ENCODE peak calls at places on chromosomes 6 and 20, in eight cellular contexts. W, O, Y, P, G, Z, R and Q are unnamed samples.

GRCh38 chr6:132300323-132300949 is 100.8 kb downstream of the MOXD1 start:
- DNase-seq in W (peak), O (peak), Y (peak), P (no peak), G (no peak), Z (no peak), R (no peak), Q (no peak)

GRCh38 chr6:43090557-43090952 is 14.4 kb downstream of the PTK7 start:
- DNase-seq in W (no peak), O (no peak), Y (no peak), P (no peak), G (no peak), Z (no peak), R (no peak), Q (no peak)

GRCh38 chr20:51321343-51322163 is 221.0 kb downstream of the NFATC2 start:
- DNase-seq in W (no peak), O (no peak), Y (no peak), P (no peak), G (no peak), Z (no peak), R (no peak), Q (no peak)

GRCh38 chr6:158847012-158847529 is 27.9 kb upstream of the EZR start:
- DNase-seq in W (no peak), O (no peak), Y (no peak), P (no peak), G (no peak), Z (no peak), R (no peak), Q (no peak)

GRCh38 chr6:130467595-130467994 is 101.8 kb downstream of the TMEM200A start:
- DNase-seq in W (no peak), O (no peak), Y (no peak), P (no peak), G (no peak), Z (no peak), R (no peak), Q (no peak)

GRCh38 chr20:18978311-18978710 is 164.7 kb downstream of the SCP2D1 start:
- DNase-seq in W (no peak), O (no peak), Y (peak), P (no peak), G (no peak), Z (no peak), R (no peak), Q (no peak)

GRCh38 chr6:6277418-6277817 is 43.0 kb downstream of the F13A1 start:
- DNase-seq in W (no peak), O (peak), Y (no peak), P (no peak), G (no peak), Z (no peak), R (no peak), Q (peak)

GRCh38 chr6:77620290-77620882 is 32.5 kb upstream of the MEI4 start:
- DNase-seq in W (no peak), O (no peak), Y (peak), P (no peak), G (no peak), Z (no peak), R (no peak), Q (no peak)

GRCh38 chr6:31142356-31142755 is 3.5 kb upstream of the PSORS1C2 start:
- DNase-seq in W (no peak), O (no peak), Y (no peak), P (no peak), G (no peak), Z (no peak), R (no peak), Q (no peak)

GRCh38 chr6:30480536-30481156 is 8.7 kb upstream of the HLA-E start:
- DNase-seq in W (no peak), O (no peak), Y (no peak), P (no peak), G (no peak), Z (no peak), R (no peak), Q (no peak)

GRCh38 chr6:170160031-170160627 is 130.7 kb downstream of the DLL1 start:
- DNase-seq in W (no peak), O (no peak), Y (no peak), P (no peak), G (no peak), Z (peak), R (no peak), Q (no peak)

GRCh38 chr6:127637830-127638229 is 60.9 kb downstream of the C6orf58 start:
- DNase-seq in W (no peak), O (peak), Y (no peak), P (no peak), G (no peak), Z (no peak), R (no peak), Q (no peak)

GRCh38 chr6:117615981-117616961 is 14.0 kb upstream of the GOPC start:
- DNase-seq in W (no peak), O (peak), Y (no peak), P (no peak), G (no peak), Z (no peak), R (no peak), Q (no peak)

GRCh38 chr20:47502271-47502730 is 614 bp downstream of the NCOA3 start:
- DNase-seq in W (no peak), O (peak), Y (no peak), P (no peak), G (no peak), Z (peak), R (no peak), Q (no peak)

GRCh38 chr6:73969982-73970960 is 274.3 kb downstream of the CD109 start:
- DNase-seq in W (peak), O (peak), Y (no peak), P (no peak), G (peak), Z (no peak), R (no peak), Q (no peak)

GRCh38 chr20:61549865-61550264 is 297.8 kb downstream of the CDH4 start:
- DNase-seq in W (no peak), O (no peak), Y (no peak), P (no peak), G (no peak), Z (no peak), R (no peak), Q (no peak)

GRCh38 chr6:137043710-137044365 is 927 bp downstream of the IL20RA start:
- DNase-seq in W (peak), O (peak), Y (peak), P (no peak), G (no peak), Z (no peak), R (no peak), Q (peak)

GRCh38 chr20:12201289-12201991 is 283.7 kb downstream of the BTBD3 start:
- DNase-seq in W (no peak), O (peak), Y (no peak), P (no peak), G (no peak), Z (no peak), R (no peak), Q (no peak)

GRCh38 chr6:35072051-35072697 is 69.0 kb downstream of the TCP11 start:
- DNase-seq in W (no peak), O (no peak), Y (no peak), P (no peak), G (no peak), Z (no peak), R (no peak), Q (no peak)

GRCh38 chr6:69954733-69955132 is 88.4 kb downstream of the COL19A1 start:
- DNase-seq in W (no peak), O (no peak), Y (no peak), P (no peak), G (no peak), Z (no peak), R (no peak), Q (no peak)

GRCh38 chr20:61932711-61933480 is 132.8 kb downstream of the TAF4 start:
- DNase-seq in W (no peak), O (no peak), Y (no peak), P (no peak), G (no peak), Z (peak), R (peak), Q (no peak)

GRCh38 chr6:37088897-37089296 is 81.1 kb upstream of the PIM1 start:
- DNase-seq in W (no peak), O (peak), Y (no peak), P (no peak), G (no peak), Z (no peak), R (no peak), Q (no peak)

GRCh38 chr6:137353346-137353745 is 134.2 kb upstream of the IFNGR1 start:
- DNase-seq in W (no peak), O (no peak), Y (no peak), P (no peak), G (no peak), Z (no peak), R (no peak), Q (peak)

GRCh38 chr6:106334646-106335448 is 9.3 kb upstream of the ATG5 start:
- DNase-seq in W (peak), O (peak), Y (peak), P (peak), G (peak), Z (peak), R (peak), Q (no peak)

GRCh38 chr6:33722103-33722646 is 10.7 kb upstream of the UQCC2 start:
- DNase-seq in W (no peak), O (no peak), Y (no peak), P (no peak), G (no peak), Z (no peak), R (no peak), Q (no peak)

GRCh38 chr20:21028921-21029320 is 77.2 kb downstream of the LINC00237 start:
- DNase-seq in W (no peak), O (no peak), Y (no peak), P (no peak), G (no peak), Z (no peak), R (no peak), Q (no peak)

GRCh38 chr6:40181367-40181766 is 247.1 kb upstream of the MOCS1 start:
- DNase-seq in W (no peak), O (no peak), Y (no peak), P (no peak), G (no peak), Z (no peak), R (no peak), Q (no peak)

GRCh38 chr20:29497261-29497671 is 1760.2 kb upstream of the DEFB115 start:
- DNase-seq in W (no peak), O (peak), Y (no peak), P (no peak), G (no peak), Z (peak), R (peak), Q (peak)

GRCh38 chr6:53651764-53652401 is 13.7 kb downstream of the KLHL31 start:
- DNase-seq in W (peak), O (peak), Y (peak), P (no peak), G (no peak), Z (peak), R (peak), Q (no peak)
- TF ChIP-seq CTCF in W (peak), O (peak), Y (no peak), P (peak), G (peak), Z (no peak), R (peak), Q (peak)

GRCh38 chr20:48578397-48579098 is 249.3 kb downstream of the PREX1 start:
- DNase-seq in W (no peak), O (no peak), Y (no peak), P (no peak), G (no peak), Z (no peak), R (no peak), Q (no peak)
- TF ChIP-seq CTCF in W (no peak), O (no peak), Y (no peak), P (no peak), G (no peak), Z (no peak), R (no peak), Q (peak)

DNA sequence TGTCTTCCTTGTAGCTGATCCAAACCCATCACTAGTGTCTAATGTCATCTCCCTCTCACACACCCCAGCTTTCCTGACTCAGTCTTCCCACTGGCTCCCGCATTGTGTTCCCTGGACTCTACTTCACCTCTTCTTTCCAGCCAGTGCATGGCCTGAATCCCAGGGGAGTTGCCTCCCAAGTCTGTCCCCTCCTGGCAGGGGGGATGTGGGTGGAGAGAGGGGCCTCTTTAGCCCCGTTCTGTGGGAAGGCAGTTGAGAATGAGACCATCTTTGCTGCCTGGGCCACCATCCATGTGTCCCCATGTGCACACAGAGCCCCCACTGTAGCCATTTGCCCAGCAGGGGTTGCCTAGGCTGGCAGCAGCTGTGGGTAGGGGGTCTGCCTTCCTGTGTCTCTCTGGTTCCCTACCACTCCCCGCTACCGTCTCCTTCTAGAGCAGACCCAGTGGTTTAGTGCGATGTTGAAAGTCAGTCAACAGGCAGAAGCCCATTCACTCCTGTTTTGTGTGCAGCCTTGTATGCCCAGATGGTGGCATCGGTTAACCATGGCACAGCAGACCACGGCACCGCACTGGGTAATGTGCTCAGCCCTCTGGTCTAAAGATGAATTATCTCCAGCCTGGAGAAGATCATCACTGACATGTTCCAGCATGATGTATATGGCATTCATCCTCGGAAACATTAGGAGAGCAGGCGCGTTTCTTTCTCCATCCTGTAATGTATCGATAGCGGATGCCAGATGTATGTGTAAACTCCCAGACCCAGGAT is 178.8 kb upstream of the SNX9 start:
- DNase-seq in W (peak), O (peak), Y (no peak), P (no peak), G (no peak), Z (no peak), R (no peak), Q (no peak)
- TF ChIP-seq CTCF in W (peak), O (peak), Y (no peak), P (peak), G (peak), Z (no peak), R (no peak), Q (peak)

GRCh38 chr6:91383207-91383606 is 796.3 kb upstream of the MAP3K7 start:
- DNase-seq in W (no peak), O (no peak), Y (no peak), P (no peak), G (no peak), Z (no peak), R (no peak), Q (no peak)

GRCh38 chr6:91386204-91386603 is 799.3 kb upstream of the MAP3K7 start:
- DNase-seq in W (no peak), O (no peak), Y (no peak), P (no peak), G (no peak), Z (no peak), R (no peak), Q (no peak)

DNA sequence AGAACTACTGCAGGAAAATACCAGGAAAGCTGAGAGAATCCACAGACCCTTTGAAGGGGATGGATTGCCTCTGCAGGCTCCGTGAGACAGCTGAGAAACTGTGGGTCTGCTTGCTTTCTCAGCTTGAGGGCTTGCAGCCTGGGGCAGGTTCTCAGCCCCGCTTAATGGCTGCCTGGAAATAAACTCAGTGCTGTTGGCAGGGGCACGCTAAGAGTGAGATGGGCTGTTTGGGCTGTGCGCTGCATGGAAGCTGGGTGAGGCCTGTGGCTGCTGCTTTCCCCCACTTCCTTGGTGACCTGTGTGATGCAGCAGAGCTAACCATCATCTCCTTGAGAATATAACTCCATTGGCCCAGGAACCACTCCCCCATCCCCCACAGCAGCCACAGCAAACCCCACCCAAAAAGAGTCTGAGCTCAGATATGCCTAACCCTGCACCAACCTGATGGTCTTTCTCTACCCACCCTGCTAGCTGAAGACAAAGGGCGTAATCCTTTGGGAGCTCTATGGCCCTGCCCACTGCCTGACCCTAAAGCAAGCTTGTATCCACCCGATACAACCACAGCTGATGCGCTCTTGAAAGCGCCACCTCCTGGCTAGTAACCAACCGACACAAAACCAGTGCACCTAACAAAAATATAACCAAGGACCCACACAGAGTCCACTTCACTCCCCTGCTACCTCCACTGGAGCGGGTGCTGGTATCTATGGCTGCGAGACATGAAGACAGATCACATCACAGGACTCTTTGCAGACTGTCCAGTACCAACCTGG is 800.6 kb upstream of the MAP3K7 start:
- DNase-seq in W (no peak), O (no peak), Y (peak), P (no peak), G (no peak), Z (peak), R (no peak), Q (no peak)
- TF ChIP-seq CTCF in W (no peak), O (no peak), Y (peak), P (no peak), G (no peak), Z (no peak), R (no peak), Q (peak)